ENCODE peak calls at places on chromosomes 5 and 9, in six cellular contexts. One of them, this sample, is unnamed.

GRCh38 chr9:84874583-84874982 is 205.1 kb downstream of the NTRK2 start:
- DNase-seq in H9: no peak
- DNase-seq in neuronal stem cell: no peak
- DNase-seq in IMR-90: no peak
- DNase-seq in H1: no peak
- DNase-seq in mesenchymal stem cell: peak
- DNase-seq in this sample: no peak

GRCh38 chr9:133352635-133353340 is 3.5 kb downstream of the SURF1 start:
- DNase-seq in H1: no peak
- DNase-seq in mesenchymal stem cell: no peak
- DNase-seq in neuronal stem cell: no peak
- DNase-seq in IMR-90: no peak
- DNase-seq in H9: no peak
- DNase-seq in this sample: no peak

GRCh38 chr9:130728721-130729120 is 35.1 kb downstream of the EXOSC2 start:
- DNase-seq in H1: no peak
- DNase-seq in H9: no peak
- DNase-seq in neuronal stem cell: no peak
- DNase-seq in IMR-90: peak
- DNase-seq in mesenchymal stem cell: peak
- DNase-seq in this sample: no peak

GRCh38 chr5:174533127-174533453 is 191.3 kb upstream of the MSX2 start:
- DNase-seq in IMR-90: peak
- DNase-seq in H9: no peak
- DNase-seq in H1: no peak
- DNase-seq in neuronal stem cell: no peak
- DNase-seq in mesenchymal stem cell: peak
- DNase-seq in this sample: no peak

GRCh38 chr5:87393331-87393730 is 19.4 kb downstream of the CCNH start:
- DNase-seq in IMR-90: peak
- DNase-seq in mesenchymal stem cell: peak
- DNase-seq in H1: no peak
- DNase-seq in H9: no peak
- DNase-seq in neuronal stem cell: no peak
- DNase-seq in this sample: no peak

GRCh38 chr5:149082271-149082670 is 19.4 kb upstream of the SH3TC2 start:
- DNase-seq in neuronal stem cell: no peak
- DNase-seq in H1: no peak
- DNase-seq in IMR-90: no peak
- DNase-seq in H9: no peak
- DNase-seq in mesenchymal stem cell: no peak
- DNase-seq in this sample: peak

GRCh38 chr9:19445452-19445851 is 36.6 kb downstream of the ACER2 start:
- DNase-seq in IMR-90: no peak
- DNase-seq in H9: no peak
- DNase-seq in mesenchymal stem cell: peak
- DNase-seq in H1: no peak
- DNase-seq in neuronal stem cell: no peak
- DNase-seq in this sample: no peak

GRCh38 chr5:173319610-173320100 is 8.6 kb downstream of the STC2 start:
- DNase-seq in mesenchymal stem cell: no peak
- DNase-seq in H9: no peak
- DNase-seq in neuronal stem cell: no peak
- DNase-seq in IMR-90: no peak
- DNase-seq in H1: no peak
- DNase-seq in this sample: no peak

GRCh38 chr5:16049766-16050165 is 129.8 kb downstream of the MARCHF11 start:
- DNase-seq in mesenchymal stem cell: no peak
- DNase-seq in neuronal stem cell: no peak
- DNase-seq in IMR-90: no peak
- DNase-seq in H9: no peak
- DNase-seq in H1: no peak
- DNase-seq in this sample: no peak

GRCh38 chr5:175715627-175716522 is 58.0 kb downstream of the HRH2 start:
- DNase-seq in neuronal stem cell: no peak
- DNase-seq in IMR-90: no peak
- DNase-seq in H9: no peak
- DNase-seq in mesenchymal stem cell: no peak
- DNase-seq in H1: no peak
- DNase-seq in this sample: no peak

GRCh38 chr5:73454379-73455036 is 5.9 kb upstream of the FOXD1 start:
- DNase-seq in IMR-90: peak
- DNase-seq in H9: peak
- DNase-seq in neuronal stem cell: no peak
- DNase-seq in H1: peak
- DNase-seq in mesenchymal stem cell: peak
- DNase-seq in this sample: peak

GRCh38 chr5:39760385-39761198 is 335.8 kb upstream of the DAB2 start:
- DNase-seq in H1: no peak
- DNase-seq in neuronal stem cell: no peak
- DNase-seq in mesenchymal stem cell: peak
- DNase-seq in H9: no peak
- DNase-seq in IMR-90: peak
- DNase-seq in this sample: no peak

GRCh38 chr5:74289238-74289637 is 351.3 kb downstream of the ENC1 start:
- DNase-seq in neuronal stem cell: no peak
- DNase-seq in mesenchymal stem cell: no peak
- DNase-seq in IMR-90: no peak
- DNase-seq in H1: no peak
- DNase-seq in H9: no peak
- DNase-seq in this sample: no peak

GRCh38 chr9:125432715-125433385 is 171.2 kb downstream of the GAPVD1 start:
- DNase-seq in mesenchymal stem cell: no peak
- DNase-seq in neuronal stem cell: no peak
- DNase-seq in H1: no peak
- DNase-seq in H9: peak
- DNase-seq in IMR-90: no peak
- DNase-seq in this sample: no peak

GRCh38 chr9:137158625-137159024 is 11.2 kb downstream of the LRRC26 start:
- DNase-seq in neuronal stem cell: no peak
- DNase-seq in H1: no peak
- DNase-seq in mesenchymal stem cell: no peak
- DNase-seq in IMR-90: no peak
- DNase-seq in H9: no peak
- DNase-seq in this sample: no peak

GRCh38 chr9:126303488-126303887 is 23.1 kb upstream of the MVB12B start:
- DNase-seq in neuronal stem cell: no peak
- DNase-seq in H9: no peak
- DNase-seq in IMR-90: no peak
- DNase-seq in H1: peak
- DNase-seq in mesenchymal stem cell: no peak
- DNase-seq in this sample: peak

GRCh38 chr5:168976311-168976893 is 324.5 kb downstream of the SLIT3 start:
- DNase-seq in H1: no peak
- DNase-seq in IMR-90: no peak
- DNase-seq in H9: no peak
- DNase-seq in mesenchymal stem cell: no peak
- DNase-seq in neuronal stem cell: no peak
- DNase-seq in this sample: no peak

GRCh38 chr9:113993838-113994540 is 84.1 kb downstream of the AMBP start:
- DNase-seq in neuronal stem cell: no peak
- DNase-seq in mesenchymal stem cell: no peak
- DNase-seq in IMR-90: peak
- DNase-seq in H1: no peak
- DNase-seq in H9: no peak
- DNase-seq in this sample: no peak

GRCh38 chr9:89172398-89172797 is 6.2 kb downstream of the SHC3 start:
- DNase-seq in IMR-90: no peak
- DNase-seq in H1: no peak
- DNase-seq in mesenchymal stem cell: no peak
- DNase-seq in neuronal stem cell: no peak
- DNase-seq in H9: no peak
- DNase-seq in this sample: no peak

GRCh38 chr5:33330416-33330815 is 110.3 kb upstream of the TARS1 start:
- DNase-seq in H9: no peak
- DNase-seq in neuronal stem cell: no peak
- DNase-seq in mesenchymal stem cell: no peak
- DNase-seq in IMR-90: no peak
- DNase-seq in H1: no peak
- DNase-seq in this sample: no peak

GRCh38 chr9:36470891-36471290 is 70.8 kb upstream of the RNF38 start:
- DNase-seq in H9: no peak
- DNase-seq in neuronal stem cell: no peak
- DNase-seq in IMR-90: peak
- DNase-seq in mesenchymal stem cell: peak
- DNase-seq in H1: no peak
- DNase-seq in this sample: no peak

GRCh38 chr5:113057437-113058052 is 80.9 kb downstream of the DCP2 start:
- DNase-seq in H9: peak
- DNase-seq in neuronal stem cell: no peak
- DNase-seq in mesenchymal stem cell: no peak
- DNase-seq in H1: no peak
- DNase-seq in IMR-90: no peak
- DNase-seq in this sample: no peak

GRCh38 chr5:73482383-73483193 is 15.7 kb upstream of the BTF3 start:
- DNase-seq in H9: no peak
- DNase-seq in IMR-90: peak
- DNase-seq in mesenchymal stem cell: no peak
- DNase-seq in H1: no peak
- DNase-seq in neuronal stem cell: no peak
- DNase-seq in this sample: no peak

GRCh38 chr9:105206821-105207699 is 37.4 kb upstream of the SLC44A1 start:
- DNase-seq in IMR-90: peak
- DNase-seq in H9: no peak
- DNase-seq in mesenchymal stem cell: no peak
- DNase-seq in H1: no peak
- DNase-seq in neuronal stem cell: no peak
- DNase-seq in this sample: no peak

DNA sequence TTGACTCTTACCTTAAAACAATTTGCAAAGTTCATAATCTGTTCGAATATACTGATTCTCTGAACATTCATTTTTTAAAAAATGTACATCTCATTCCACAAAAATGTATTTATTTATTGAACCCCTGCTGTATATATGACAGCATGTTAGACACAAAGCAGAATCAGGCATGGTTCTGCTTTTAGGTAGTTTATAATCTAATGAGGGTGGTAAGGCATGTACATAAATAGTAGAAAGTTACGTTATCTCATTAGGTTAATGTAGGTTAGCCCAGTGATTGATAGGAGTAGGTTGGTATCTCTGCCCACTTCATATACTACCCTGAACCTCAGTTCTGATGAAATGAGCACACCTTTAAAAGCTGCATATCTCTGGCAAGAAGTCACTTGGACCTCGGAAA is 89.8 kb downstream of the ERMP1 start:
- DNase-seq in IMR-90: no peak
- DNase-seq in H1: no peak
- DNase-seq in neuronal stem cell: no peak
- DNase-seq in H9: no peak
- DNase-seq in mesenchymal stem cell: no peak
- DNase-seq in this sample: no peak
- H2BK15ac ChIP-seq in IMR-90: no peak
- H2BK15ac ChIP-seq in H1: no peak
- H2BK15ac ChIP-seq in neuronal stem cell: no peak
- H2BK15ac ChIP-seq in H9: no peak
- H2BK15ac ChIP-seq in mesenchymal stem cell: no peak
- H2BK15ac ChIP-seq in this sample: no peak

GRCh38 chr5:91280062-91280941 is 102.8 kb downstream of the ARRDC3 start:
- DNase-seq in H9: peak
- DNase-seq in IMR-90: peak
- DNase-seq in mesenchymal stem cell: peak
- DNase-seq in neuronal stem cell: peak
- DNase-seq in H1: peak
- DNase-seq in this sample: peak

GRCh38 chr5:91281409-91281808 is 101.7 kb downstream of the ARRDC3 start:
- DNase-seq in mesenchymal stem cell: peak
- DNase-seq in IMR-90: peak
- DNase-seq in H1: no peak
- DNase-seq in H9: no peak
- DNase-seq in neuronal stem cell: no peak
- DNase-seq in this sample: no peak

GRCh38 chr5:91280942-91281269 is 102.2 kb downstream of the ARRDC3 start:
- DNase-seq in mesenchymal stem cell: no peak
- DNase-seq in H1: no peak
- DNase-seq in neuronal stem cell: no peak
- DNase-seq in H9: no peak
- DNase-seq in IMR-90: no peak
- DNase-seq in this sample: no peak

GRCh38 chr5:91277093-91277626 is 106.0 kb downstream of the ARRDC3 start:
- DNase-seq in H9: no peak
- DNase-seq in IMR-90: no peak
- DNase-seq in mesenchymal stem cell: no peak
- DNase-seq in neuronal stem cell: no peak
- DNase-seq in H1: no peak
- DNase-seq in this sample: no peak

DNA sequence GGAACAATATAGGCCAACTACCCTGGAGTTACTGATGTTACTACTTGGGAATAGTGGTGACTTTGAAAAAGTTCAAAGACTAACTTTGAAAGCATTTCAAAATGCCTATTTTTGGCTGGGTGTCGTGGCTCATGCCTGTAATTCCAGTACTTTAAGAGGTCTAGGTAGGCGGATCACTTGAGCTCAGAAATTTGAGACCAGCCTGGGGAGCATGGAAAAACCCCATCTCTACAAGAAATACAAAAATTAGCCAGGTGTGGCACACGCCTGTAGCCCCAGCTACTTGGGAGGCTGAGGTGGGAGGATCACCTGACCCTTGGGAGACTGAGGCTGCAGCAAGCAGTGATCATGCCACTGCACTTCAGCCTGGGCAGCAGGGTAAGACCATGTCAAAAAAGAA is 105.3 kb downstream of the ARRDC3 start:
- DNase-seq in H9: no peak
- DNase-seq in IMR-90: no peak
- DNase-seq in mesenchymal stem cell: no peak
- DNase-seq in neuronal stem cell: no peak
- DNase-seq in H1: no peak
- DNase-seq in this sample: no peak
- H2BK120ac ChIP-seq in H9: no peak
- H2BK120ac ChIP-seq in IMR-90: peak
- H2BK120ac ChIP-seq in mesenchymal stem cell: no peak
- H2BK120ac ChIP-seq in neuronal stem cell: no peak
- H2BK120ac ChIP-seq in H1: no peak
- H2BK120ac ChIP-seq in this sample: no peak

GRCh38 chr9:118306773-118307172 is 602.6 kb downstream of the TLR4 start:
- DNase-seq in IMR-90: no peak
- DNase-seq in H9: no peak
- DNase-seq in neuronal stem cell: no peak
- DNase-seq in H1: no peak
- DNase-seq in mesenchymal stem cell: peak
- DNase-seq in this sample: no peak
- H2AK5ac ChIP-seq in IMR-90: no peak
- H2AK5ac ChIP-seq in H9: no peak
- H2AK5ac ChIP-seq in neuronal stem cell: no peak
- H2AK5ac ChIP-seq in H1: no peak
- H2AK5ac ChIP-seq in mesenchymal stem cell: no peak
- H2AK5ac ChIP-seq in this sample: no peak

DNA sequence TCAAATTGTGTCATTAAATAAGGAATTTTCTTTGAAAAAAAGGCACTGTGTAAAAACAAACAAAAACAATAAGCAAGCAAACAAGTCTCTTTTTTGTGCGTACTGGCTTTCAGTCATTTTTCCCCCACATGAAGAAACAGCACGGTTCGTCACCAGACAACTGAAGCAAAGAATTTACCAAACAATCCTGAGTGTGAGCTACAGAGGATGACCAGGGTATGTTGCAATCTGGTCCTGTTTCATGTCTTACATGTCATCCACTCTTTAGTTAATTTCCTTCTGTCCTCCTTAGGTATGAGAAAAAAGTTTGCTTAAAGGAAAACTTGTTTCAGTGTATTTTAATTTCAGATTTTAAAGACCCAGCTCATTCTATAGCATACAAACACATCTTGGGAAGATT is 1080.7 kb upstream of the NUDT12 start:
- DNase-seq in neuronal stem cell: no peak
- DNase-seq in IMR-90: no peak
- DNase-seq in mesenchymal stem cell: peak
- DNase-seq in H9: no peak
- DNase-seq in H1: no peak
- DNase-seq in this sample: no peak
- H2BK15ac ChIP-seq in neuronal stem cell: no peak
- H2BK15ac ChIP-seq in IMR-90: no peak
- H2BK15ac ChIP-seq in mesenchymal stem cell: no peak
- H2BK15ac ChIP-seq in H9: no peak
- H2BK15ac ChIP-seq in H1: no peak
- H2BK15ac ChIP-seq in this sample: no peak